ENCODE peak calls at places on chromosomes 16 and 17, in ten cellular contexts. One of them, this sample, is unnamed.

GRCh38 chr17:31740611-31741082 is 118.4 kb downstream of the COPRS start:
- DNase-seq in neural crest cell: no peak
- DNase-seq in brain microvascular endothelial cell: peak
- DNase-seq in stimulated activated CD4-positive, alpha-beta T cell treated with anti-CD3 and anti-CD28 coated beads, Interleukin-15, amount 100 ng/mL, for 1 hour: no peak
- DNase-seq in iPS DF 19.7: no peak
- DNase-seq in HTR-8/SVneo: peak
- DNase-seq in NCI-H446 treated with DMSO at 0.1 percent for 48 hours: no peak
- DNase-seq in neural progenitor cell: no peak
- DNase-seq in NCI-H1105: no peak
- DNase-seq in lower leg skin: no peak
- DNase-seq in this sample: peak

GRCh38 chr16:67283826-67284555 is 4.7 kb downstream of the PLEKHG4 start:
- DNase-seq in neural crest cell: no peak
- DNase-seq in brain microvascular endothelial cell: no peak
- DNase-seq in stimulated activated CD4-positive, alpha-beta T cell treated with anti-CD3 and anti-CD28 coated beads, Interleukin-15, amount 100 ng/mL, for 1 hour: no peak
- DNase-seq in iPS DF 19.7: no peak
- DNase-seq in HTR-8/SVneo: no peak
- DNase-seq in NCI-H446 treated with DMSO at 0.1 percent for 48 hours: no peak
- DNase-seq in neural progenitor cell: no peak
- DNase-seq in NCI-H1105: no peak
- DNase-seq in lower leg skin: no peak
- DNase-seq in this sample: no peak

GRCh38 chr17:62827722-62828498 is 19.8 kb upstream of the MARCHF10 start:
- DNase-seq in neural crest cell: no peak
- DNase-seq in brain microvascular endothelial cell: peak
- DNase-seq in stimulated activated CD4-positive, alpha-beta T cell treated with anti-CD3 and anti-CD28 coated beads, Interleukin-15, amount 100 ng/mL, for 1 hour: no peak
- DNase-seq in iPS DF 19.7: no peak
- DNase-seq in HTR-8/SVneo: no peak
- DNase-seq in NCI-H446 treated with DMSO at 0.1 percent for 48 hours: no peak
- DNase-seq in neural progenitor cell: peak
- DNase-seq in NCI-H1105: no peak
- DNase-seq in lower leg skin: peak
- DNase-seq in this sample: peak

GRCh38 chr17:6067060-6067459 is 3.1 kb upstream of the WSCD1 start:
- DNase-seq in neural crest cell: no peak
- DNase-seq in brain microvascular endothelial cell: no peak
- DNase-seq in stimulated activated CD4-positive, alpha-beta T cell treated with anti-CD3 and anti-CD28 coated beads, Interleukin-15, amount 100 ng/mL, for 1 hour: no peak
- DNase-seq in iPS DF 19.7: no peak
- DNase-seq in HTR-8/SVneo: no peak
- DNase-seq in NCI-H446 treated with DMSO at 0.1 percent for 48 hours: no peak
- DNase-seq in neural progenitor cell: no peak
- DNase-seq in NCI-H1105: no peak
- DNase-seq in lower leg skin: no peak
- DNase-seq in this sample: no peak

GRCh38 chr17:21201302-21201602 is 12.7 kb downstream of the TMEM11 start:
- DNase-seq in neural crest cell: no peak
- DNase-seq in brain microvascular endothelial cell: no peak
- DNase-seq in stimulated activated CD4-positive, alpha-beta T cell treated with anti-CD3 and anti-CD28 coated beads, Interleukin-15, amount 100 ng/mL, for 1 hour: no peak
- DNase-seq in iPS DF 19.7: no peak
- DNase-seq in HTR-8/SVneo: no peak
- DNase-seq in NCI-H446 treated with DMSO at 0.1 percent for 48 hours: no peak
- DNase-seq in neural progenitor cell: no peak
- DNase-seq in NCI-H1105: peak
- DNase-seq in lower leg skin: no peak
- DNase-seq in this sample: peak

GRCh38 chr17:61002316-61002736 is 324.7 kb downstream of the BCAS3 start:
- DNase-seq in neural crest cell: no peak
- DNase-seq in brain microvascular endothelial cell: peak
- DNase-seq in stimulated activated CD4-positive, alpha-beta T cell treated with anti-CD3 and anti-CD28 coated beads, Interleukin-15, amount 100 ng/mL, for 1 hour: no peak
- DNase-seq in iPS DF 19.7: no peak
- DNase-seq in HTR-8/SVneo: peak
- DNase-seq in NCI-H446 treated with DMSO at 0.1 percent for 48 hours: no peak
- DNase-seq in neural progenitor cell: peak
- DNase-seq in NCI-H1105: peak
- DNase-seq in lower leg skin: no peak
- DNase-seq in this sample: peak

GRCh38 chr16:78789556-78789955 is 690.1 kb downstream of the WWOX start:
- DNase-seq in neural crest cell: no peak
- DNase-seq in brain microvascular endothelial cell: no peak
- DNase-seq in stimulated activated CD4-positive, alpha-beta T cell treated with anti-CD3 and anti-CD28 coated beads, Interleukin-15, amount 100 ng/mL, for 1 hour: no peak
- DNase-seq in iPS DF 19.7: no peak
- DNase-seq in HTR-8/SVneo: no peak
- DNase-seq in NCI-H446 treated with DMSO at 0.1 percent for 48 hours: no peak
- DNase-seq in neural progenitor cell: no peak
- DNase-seq in NCI-H1105: no peak
- DNase-seq in lower leg skin: no peak
- DNase-seq in this sample: no peak

GRCh38 chr16:29963021-29963743 is 1.3 kb downstream of the TMEM219 start:
- DNase-seq in neural crest cell: no peak
- DNase-seq in brain microvascular endothelial cell: no peak
- DNase-seq in stimulated activated CD4-positive, alpha-beta T cell treated with anti-CD3 and anti-CD28 coated beads, Interleukin-15, amount 100 ng/mL, for 1 hour: no peak
- DNase-seq in iPS DF 19.7: no peak
- DNase-seq in HTR-8/SVneo: no peak
- DNase-seq in NCI-H446 treated with DMSO at 0.1 percent for 48 hours: no peak
- DNase-seq in neural progenitor cell: no peak
- DNase-seq in NCI-H1105: no peak
- DNase-seq in lower leg skin: peak
- DNase-seq in this sample: no peak

GRCh38 chr17:50264263-50265113 is 9.8 kb upstream of the TMEM92 start:
- DNase-seq in neural crest cell: no peak
- DNase-seq in brain microvascular endothelial cell: peak
- DNase-seq in stimulated activated CD4-positive, alpha-beta T cell treated with anti-CD3 and anti-CD28 coated beads, Interleukin-15, amount 100 ng/mL, for 1 hour: no peak
- DNase-seq in iPS DF 19.7: no peak
- DNase-seq in HTR-8/SVneo: no peak
- DNase-seq in NCI-H446 treated with DMSO at 0.1 percent for 48 hours: no peak
- DNase-seq in neural progenitor cell: peak
- DNase-seq in NCI-H1105: no peak
- DNase-seq in lower leg skin: peak
- DNase-seq in this sample: peak

GRCh38 chr16:50311891-50312501 is 45.6 kb downstream of the ADCY7 start:
- DNase-seq in neural crest cell: no peak
- DNase-seq in brain microvascular endothelial cell: no peak
- DNase-seq in stimulated activated CD4-positive, alpha-beta T cell treated with anti-CD3 and anti-CD28 coated beads, Interleukin-15, amount 100 ng/mL, for 1 hour: no peak
- DNase-seq in iPS DF 19.7: no peak
- DNase-seq in HTR-8/SVneo: no peak
- DNase-seq in NCI-H446 treated with DMSO at 0.1 percent for 48 hours: no peak
- DNase-seq in neural progenitor cell: no peak
- DNase-seq in NCI-H1105: no peak
- DNase-seq in lower leg skin: peak
- DNase-seq in this sample: no peak

GRCh38 chr17:27861979-27862378 is 31.2 kb downstream of the LYRM9 start:
- DNase-seq in neural crest cell: no peak
- DNase-seq in brain microvascular endothelial cell: no peak
- DNase-seq in stimulated activated CD4-positive, alpha-beta T cell treated with anti-CD3 and anti-CD28 coated beads, Interleukin-15, amount 100 ng/mL, for 1 hour: no peak
- DNase-seq in iPS DF 19.7: no peak
- DNase-seq in HTR-8/SVneo: no peak
- DNase-seq in NCI-H446 treated with DMSO at 0.1 percent for 48 hours: no peak
- DNase-seq in neural progenitor cell: no peak
- DNase-seq in NCI-H1105: no peak
- DNase-seq in lower leg skin: no peak
- DNase-seq in this sample: no peak

GRCh38 chr17:43528319-43528987 is 17.7 kb downstream of the ETV4 start:
- DNase-seq in neural crest cell: peak
- DNase-seq in brain microvascular endothelial cell: no peak
- DNase-seq in stimulated activated CD4-positive, alpha-beta T cell treated with anti-CD3 and anti-CD28 coated beads, Interleukin-15, amount 100 ng/mL, for 1 hour: no peak
- DNase-seq in iPS DF 19.7: no peak
- DNase-seq in HTR-8/SVneo: no peak
- DNase-seq in NCI-H446 treated with DMSO at 0.1 percent for 48 hours: no peak
- DNase-seq in neural progenitor cell: no peak
- DNase-seq in NCI-H1105: no peak
- DNase-seq in lower leg skin: no peak
- DNase-seq in this sample: no peak

GRCh38 chr16:52076332-52077115 is 470.4 kb downstream of the TOX3 start:
- DNase-seq in neural crest cell: no peak
- DNase-seq in brain microvascular endothelial cell: no peak
- DNase-seq in stimulated activated CD4-positive, alpha-beta T cell treated with anti-CD3 and anti-CD28 coated beads, Interleukin-15, amount 100 ng/mL, for 1 hour: no peak
- DNase-seq in iPS DF 19.7: no peak
- DNase-seq in HTR-8/SVneo: no peak
- DNase-seq in NCI-H446 treated with DMSO at 0.1 percent for 48 hours: no peak
- DNase-seq in neural progenitor cell: no peak
- DNase-seq in NCI-H1105: no peak
- DNase-seq in lower leg skin: no peak
- DNase-seq in this sample: no peak

GRCh38 chr17:10618202-10618635 is 38.9 kb downstream of the MYH3 start:
- DNase-seq in neural crest cell: peak
- DNase-seq in brain microvascular endothelial cell: peak
- DNase-seq in stimulated activated CD4-positive, alpha-beta T cell treated with anti-CD3 and anti-CD28 coated beads, Interleukin-15, amount 100 ng/mL, for 1 hour: peak
- DNase-seq in iPS DF 19.7: peak
- DNase-seq in HTR-8/SVneo: peak
- DNase-seq in NCI-H446 treated with DMSO at 0.1 percent for 48 hours: peak
- DNase-seq in neural progenitor cell: peak
- DNase-seq in NCI-H1105: peak
- DNase-seq in lower leg skin: peak
- DNase-seq in this sample: peak

GRCh38 chr16:85313541-85314208 is 201.4 kb upstream of the CIBAR2 start:
- DNase-seq in neural crest cell: no peak
- DNase-seq in brain microvascular endothelial cell: no peak
- DNase-seq in stimulated activated CD4-positive, alpha-beta T cell treated with anti-CD3 and anti-CD28 coated beads, Interleukin-15, amount 100 ng/mL, for 1 hour: no peak
- DNase-seq in iPS DF 19.7: no peak
- DNase-seq in HTR-8/SVneo: no peak
- DNase-seq in NCI-H446 treated with DMSO at 0.1 percent for 48 hours: no peak
- DNase-seq in neural progenitor cell: no peak
- DNase-seq in NCI-H1105: no peak
- DNase-seq in lower leg skin: no peak
- DNase-seq in this sample: peak

GRCh38 chr17:49515196-49515770 is 20.2 kb downstream of the NGFR start:
- DNase-seq in neural crest cell: peak
- DNase-seq in brain microvascular endothelial cell: peak
- DNase-seq in stimulated activated CD4-positive, alpha-beta T cell treated with anti-CD3 and anti-CD28 coated beads, Interleukin-15, amount 100 ng/mL, for 1 hour: no peak
- DNase-seq in iPS DF 19.7: no peak
- DNase-seq in HTR-8/SVneo: peak
- DNase-seq in NCI-H446 treated with DMSO at 0.1 percent for 48 hours: peak
- DNase-seq in neural progenitor cell: peak
- DNase-seq in NCI-H1105: no peak
- DNase-seq in lower leg skin: peak
- DNase-seq in this sample: peak

GRCh38 chr16:88631384-88631783 is 7.0 kb upstream of the IL17C start:
- DNase-seq in neural crest cell: no peak
- DNase-seq in brain microvascular endothelial cell: no peak
- DNase-seq in stimulated activated CD4-positive, alpha-beta T cell treated with anti-CD3 and anti-CD28 coated beads, Interleukin-15, amount 100 ng/mL, for 1 hour: no peak
- DNase-seq in iPS DF 19.7: no peak
- DNase-seq in HTR-8/SVneo: no peak
- DNase-seq in NCI-H446 treated with DMSO at 0.1 percent for 48 hours: no peak
- DNase-seq in neural progenitor cell: no peak
- DNase-seq in NCI-H1105: no peak
- DNase-seq in lower leg skin: no peak
- DNase-seq in this sample: no peak

GRCh38 chr17:64492481-64493109 is 4.3 kb downstream of the POLG2 start:
- DNase-seq in neural crest cell: no peak
- DNase-seq in brain microvascular endothelial cell: no peak
- DNase-seq in stimulated activated CD4-positive, alpha-beta T cell treated with anti-CD3 and anti-CD28 coated beads, Interleukin-15, amount 100 ng/mL, for 1 hour: no peak
- DNase-seq in iPS DF 19.7: no peak
- DNase-seq in HTR-8/SVneo: no peak
- DNase-seq in NCI-H446 treated with DMSO at 0.1 percent for 48 hours: no peak
- DNase-seq in neural progenitor cell: no peak
- DNase-seq in NCI-H1105: no peak
- DNase-seq in lower leg skin: no peak
- DNase-seq in this sample: no peak

GRCh38 chr17:42989726-42990652 is 8.2 kb upstream of the RPL27 start:
- DNase-seq in neural crest cell: no peak
- DNase-seq in brain microvascular endothelial cell: no peak
- DNase-seq in stimulated activated CD4-positive, alpha-beta T cell treated with anti-CD3 and anti-CD28 coated beads, Interleukin-15, amount 100 ng/mL, for 1 hour: no peak
- DNase-seq in iPS DF 19.7: no peak
- DNase-seq in HTR-8/SVneo: no peak
- DNase-seq in NCI-H446 treated with DMSO at 0.1 percent for 48 hours: no peak
- DNase-seq in neural progenitor cell: no peak
- DNase-seq in NCI-H1105: no peak
- DNase-seq in lower leg skin: no peak
- DNase-seq in this sample: peak

GRCh38 chr17:32912218-32912897 is 15.6 kb upstream of the TMEM98 start:
- DNase-seq in neural crest cell: no peak
- DNase-seq in brain microvascular endothelial cell: peak
- DNase-seq in stimulated activated CD4-positive, alpha-beta T cell treated with anti-CD3 and anti-CD28 coated beads, Interleukin-15, amount 100 ng/mL, for 1 hour: no peak
- DNase-seq in iPS DF 19.7: no peak
- DNase-seq in HTR-8/SVneo: no peak
- DNase-seq in NCI-H446 treated with DMSO at 0.1 percent for 48 hours: no peak
- DNase-seq in neural progenitor cell: peak
- DNase-seq in NCI-H1105: no peak
- DNase-seq in lower leg skin: peak
- DNase-seq in this sample: peak

GRCh38 chr17:67528751-67529436 is 151.8 kb downstream of the PITPNC1 start:
- DNase-seq in neural crest cell: peak
- DNase-seq in brain microvascular endothelial cell: peak
- DNase-seq in stimulated activated CD4-positive, alpha-beta T cell treated with anti-CD3 and anti-CD28 coated beads, Interleukin-15, amount 100 ng/mL, for 1 hour: no peak
- DNase-seq in iPS DF 19.7: no peak
- DNase-seq in HTR-8/SVneo: peak
- DNase-seq in NCI-H446 treated with DMSO at 0.1 percent for 48 hours: peak
- DNase-seq in neural progenitor cell: peak
- DNase-seq in NCI-H1105: peak
- DNase-seq in lower leg skin: peak
- DNase-seq in this sample: peak